ENCODE peak calls at places on chromosome 16, in seven cellular contexts. Q is cardiac muscle cell; T is CD8-positive, alpha-beta T cell; D is neural progenitor cell; I is heart right ventricle; Y is CD8-positive, alpha-beta memory T cell; L is neuronal stem cell. K is an unnamed sample. For H3K9me3, the result is how much of the 10 kb centered on the place peaks cover.

GRCh38 chr16:22307838-22308237 is 10.6 kb downstream of the POLR3E start:
- DNase-seq in Q (no peak), T (no peak), D (no peak), I (no peak), Y (no peak), L (no peak), K (no peak)

GRCh38 chr16:87648236-87648635 is 45.9 kb downstream of the JPH3 start:
- DNase-seq in Q (no peak), T (no peak), D (no peak), I (no peak), Y (no peak), L (no peak), K (no peak)

GRCh38 chr16:24018485-24018884 is 182.7 kb downstream of the PRKCB start:
- DNase-seq in Q (no peak), T (no peak), D (no peak), I (no peak), Y (no peak), L (no peak), K (no peak)

GRCh38 chr16:88882358-88883030 is 16.0 kb upstream of the PABPN1L start:
- DNase-seq in Q (no peak), T (no peak), D (no peak), I (no peak), Y (no peak), L (no peak), K (no peak)

GRCh38 chr16:53913082-53913870 is 209.3 kb downstream of the FTO start:
- DNase-seq in Q (no peak), T (no peak), D (no peak), I (peak), Y (no peak), L (no peak), K (no peak)

GRCh38 chr16:88783391-88784073 is 1.5 kb downstream of the PIEZO1 start:
- DNase-seq in Q (no peak), T (no peak), D (no peak), I (no peak), Y (no peak), L (no peak), K (no peak)

GRCh38 chr16:28504707-28505404 is 1.8 kb downstream of the IL27 start:
- DNase-seq in Q (no peak), T (no peak), D (no peak), I (no peak), Y (no peak), L (no peak), K (no peak)

GRCh38 chr16:53775821-53776431 is 72.0 kb downstream of the FTO start:
- DNase-seq in Q (no peak), T (no peak), D (peak), I (peak), Y (no peak), L (no peak), K (no peak)

GRCh38 chr16:85645021-85645589 is 32.0 kb downstream of the GSE1 start:
- DNase-seq in Q (no peak), T (no peak), D (no peak), I (no peak), Y (no peak), L (no peak), K (no peak)

GRCh38 chr16:19856120-19856519 is 28.5 kb downstream of the GPRC5B start:
- DNase-seq in Q (no peak), T (no peak), D (no peak), I (no peak), Y (no peak), L (no peak), K (no peak)

GRCh38 chr16:4021070-4021779 is 95.0 kb downstream of the ADCY9 start:
- DNase-seq in Q (no peak), T (no peak), D (no peak), I (no peak), Y (no peak), L (no peak), K (no peak)
- H3K9me3 ChIP-seq in Q (under half), T (under half), D (under half), I (under half), Y (under half), L (under half), K (under half)

GRCh38 chr16:10386517-10387377 is 886 bp downstream of the ATF7IP2 start:
- DNase-seq in Q (no peak), T (no peak), D (no peak), I (no peak), Y (peak), L (no peak), K (no peak)
- H3K9me3 ChIP-seq in Q (under half), T (under half), D (under half), I (under half), Y (under half), L (under half), K (under half)

DNA sequence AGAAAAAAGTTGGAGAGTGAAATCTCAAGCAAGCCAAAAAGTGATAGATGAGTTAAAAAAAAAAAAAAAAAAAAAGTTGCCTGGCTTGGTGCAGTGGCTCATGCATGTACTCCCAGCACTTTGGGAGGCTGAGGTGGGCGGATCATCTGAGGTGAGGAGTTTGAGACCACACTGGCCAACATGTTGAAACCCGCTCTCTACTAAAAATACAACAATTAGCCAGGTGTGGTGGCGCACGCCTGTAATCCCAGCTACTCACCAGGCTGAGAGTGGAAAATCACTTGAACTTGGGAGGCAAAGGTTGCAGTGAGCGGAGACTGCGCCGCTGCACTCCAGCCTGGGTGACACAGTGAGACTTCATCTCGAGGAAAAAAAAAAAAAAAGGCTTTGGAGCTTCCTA is 668.8 kb downstream of the WWOX start:
- DNase-seq in Q (no peak), T (no peak), D (no peak), I (no peak), Y (no peak), L (no peak), K (no peak)
- H3K9me3 ChIP-seq in Q (under half), T (under half), D (under half), I (under half), Y (under half), L (under half), K (under half)

DNA sequence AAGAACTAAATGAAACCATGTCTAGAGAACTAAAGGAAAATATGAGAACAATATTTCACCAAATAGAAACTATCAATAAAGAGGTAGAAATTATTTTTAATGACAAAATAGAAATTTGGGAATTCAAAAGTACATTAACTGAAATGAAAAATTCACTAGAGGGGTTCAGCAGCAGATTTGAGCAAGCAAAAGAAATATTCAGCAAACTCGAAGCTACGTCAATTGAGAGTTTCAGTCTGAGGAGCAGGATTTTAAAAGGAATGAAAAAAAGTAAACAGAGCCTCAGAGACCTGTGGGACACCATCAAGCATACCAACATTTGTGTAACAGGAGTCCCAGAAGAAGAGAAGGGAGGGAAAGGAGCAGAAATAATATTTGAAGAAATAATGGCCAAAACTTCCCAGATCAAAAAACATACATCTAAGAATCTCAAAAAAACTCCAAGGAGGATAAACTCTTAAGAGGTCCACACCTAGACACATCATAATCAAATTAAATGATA is 38.3 kb downstream of the ZFP90 start:
- DNase-seq in Q (no peak), T (no peak), D (no peak), I (no peak), Y (no peak), L (no peak), K (no peak)
- H3K9me3 ChIP-seq in Q (under half), T (under half), D (under half), I (half or more), Y (under half), L (under half), K (under half)

DNA sequence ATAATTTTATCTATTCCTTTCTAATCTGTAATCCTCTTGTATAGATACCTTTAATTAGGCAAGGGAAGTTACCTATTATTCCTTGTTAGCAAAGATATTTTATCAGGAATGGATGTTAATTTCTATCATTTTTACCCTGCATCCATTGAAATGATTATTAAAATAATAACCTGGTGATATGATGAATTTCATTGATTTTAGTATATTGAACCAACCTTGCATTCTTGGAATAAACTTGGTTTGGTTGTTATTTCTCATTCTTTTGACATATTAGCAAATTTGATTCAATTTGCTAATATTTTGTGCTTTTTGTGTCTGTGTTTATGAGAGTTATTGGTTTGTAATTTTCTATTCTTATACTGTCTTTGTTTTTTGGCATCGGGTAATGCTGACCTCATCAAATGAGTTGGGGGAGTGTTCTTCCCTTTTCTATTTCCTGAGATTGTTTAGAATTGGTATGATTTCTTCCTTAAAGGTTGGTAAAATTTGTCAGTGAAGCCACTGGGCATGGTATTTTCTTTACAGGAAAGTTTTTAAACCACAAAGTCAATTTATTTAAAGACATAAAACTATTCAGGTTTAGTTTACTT is 250.4 kb upstream of the PMFBP1 start:
- DNase-seq in Q (no peak), T (no peak), D (no peak), I (no peak), Y (no peak), L (no peak), K (no peak)
- H3K9me3 ChIP-seq in Q (under half), T (under half), D (under half), I (under half), Y (under half), L (under half), K (under half)

GRCh38 chr16:3468501-3468900 is 25.0 kb downstream of the NAA60 start:
- DNase-seq in Q (no peak), T (no peak), D (no peak), I (no peak), Y (no peak), L (no peak), K (no peak)

GRCh38 chr16:3467182-3467581 is 23.7 kb downstream of the NAA60 start:
- DNase-seq in Q (no peak), T (no peak), D (no peak), I (no peak), Y (no peak), L (no peak), K (no peak)

GRCh38 chr16:3469736-3470135 is 25.6 kb downstream of the C16orf90 start:
- DNase-seq in Q (no peak), T (no peak), D (no peak), I (no peak), Y (no peak), L (no peak), K (no peak)

GRCh38 chr16:3465911-3466584 is 22.6 kb downstream of the NAA60 start:
- DNase-seq in Q (no peak), T (no peak), D (no peak), I (no peak), Y (no peak), L (no peak), K (no peak)

DNA sequence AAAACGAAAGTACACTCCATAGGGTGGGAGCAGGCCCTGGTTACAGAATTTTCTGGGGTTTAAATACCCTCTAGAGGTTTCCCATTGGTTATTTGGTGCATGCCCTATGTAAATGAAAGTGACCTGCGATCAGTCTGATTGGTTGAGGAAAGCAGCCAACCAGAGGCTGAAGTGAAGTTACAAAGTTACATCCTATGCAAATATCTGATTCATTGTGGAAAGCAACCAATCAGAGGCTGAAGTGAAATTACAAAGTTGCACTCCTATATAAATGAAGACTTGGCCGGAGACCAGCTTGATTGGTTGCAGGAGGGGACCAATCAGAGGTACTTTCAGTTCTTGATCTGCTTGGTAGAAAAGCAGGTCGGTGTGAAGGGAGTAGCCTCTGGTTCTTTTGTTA is 24.4 kb downstream of the NAA60 start:
- DNase-seq in Q (no peak), T (no peak), D (no peak), I (no peak), Y (no peak), L (no peak), K (no peak)
- H3K9me3 ChIP-seq in Q (under half), T (under half), D (under half), I (under half), Y (under half), L (under half), K (under half)

GRCh38 chr16:35463358-35463757 is 2003.9 kb downstream of the TP53TG3F start:
- DNase-seq in Q (no peak), T (no peak), D (no peak), I (no peak), Y (no peak), L (no peak), K (no peak)
- H3K9me3 ChIP-seq in Q (under half), T (under half), D (under half), I (half or more), Y (under half), L (under half), K (under half)

GRCh38 chr16:71449020-71449419 is 7.2 kb upstream of the TLE7 start:
- DNase-seq in Q (no peak), T (no peak), D (no peak), I (no peak), Y (no peak), L (no peak), K (no peak)
- H3K9me3 ChIP-seq in Q (under half), T (under half), D (under half), I (half or more), Y (under half), L (half or more), K (under half)

GRCh38 chr16:47469227-47469626 is 8.1 kb downstream of the PHKB start:
- DNase-seq in Q (no peak), T (no peak), D (no peak), I (no peak), Y (no peak), L (no peak), K (no peak)
- H3K9me3 ChIP-seq in Q (under half), T (under half), D (under half), I (under half), Y (under half), L (under half), K (under half)

GRCh38 chr16:75172578-75172977 is 24.3 kb downstream of the ZFP1 start:
- DNase-seq in Q (no peak), T (no peak), D (no peak), I (no peak), Y (no peak), L (no peak), K (no peak)
- H3K9me3 ChIP-seq in Q (under half), T (under half), D (under half), I (half or more), Y (half or more), L (half or more), K (under half)

K was measured in T-helper 17 cell.